ENCODE peak calls at places on chromosomes 1 and 21, in ten cellular contexts. D is osteocyte; C is IMR-90; L is AG10803; Y is stimulated activated CD4-positive, alpha-beta T cell treated with anti-CD3 and anti-CD28 coated beads, TNF-alpha, amount 100 ng/mL, for 48 hours; B is endothelial cell; E is HFFc6; U is GM13977; O is activated CD4-positive, alpha-beta T cell treated with anti-CD3 and anti-CD28 coated beads, Interleukin-2, amount 50 U/mL, for 1 hour; Q is germinal center. P is an unnamed sample.

GRCh38 chr1:905071-905749 is 18.5 kb upstream of the SAMD11 start:
- DNase-seq in O (no peak), Y (no peak), B (no peak), C (no peak), U (peak; percentile 80), E (no peak), Q (peak; percentile 50), L (no peak), D (peak; percentile 88), P (peak; percentile 71)

GRCh38 chr1:10898921-10899320 is 102.5 kb upstream of the CASZ1 start:
- DNase-seq in U (no peak), L (no peak), E (no peak), C (no peak), D (no peak), B (no peak), Y (no peak), Q (no peak), O (no peak), P (no peak)

GRCh38 chr1:231279081-231279480 is 38.1 kb downstream of the GNPAT start:
- DNase-seq in L (no peak), B (no peak), U (no peak), O (no peak), D (no peak), Y (no peak), C (peak; percentile 28), E (no peak), Q (no peak), P (no peak)

GRCh38 chr1:31577515-31578191 is 1.3 kb downstream of the TINAGL1 start:
- DNase-seq in Y (no peak), L (peak; percentile 72), E (peak; percentile 34), Q (no peak), B (no peak), O (no peak), D (peak; percentile 46), C (peak; percentile 52), U (no peak), P (no peak)

GRCh38 chr1:36464605-36465393 is 615 bp upstream of the MRPS15 start:
- DNase-seq in O (no peak), D (no peak), C (peak; percentile 15), L (peak; percentile 22), U (peak; percentile 51), E (no peak), Q (no peak), B (no peak), Y (no peak), P (no peak)

GRCh38 chr1:165595561-165595960 is 35.5 kb upstream of the MGST3 start:
- DNase-seq in D (no peak), E (peak; percentile 8), U (no peak), L (peak; percentile 90), C (peak; percentile 16), B (no peak), Y (no peak), Q (no peak), O (no peak), P (no peak)

GRCh38 chr1:20174937-20175666 is 10.8 kb upstream of the UBXN10 start:
- DNase-seq in C (no peak), L (peak; percentile 20), U (no peak), O (no peak), B (no peak), E (no peak), D (no peak), Q (no peak), Y (no peak), P (no peak)

GRCh38 chr21:40053007-40053406 is 185.8 kb downstream of the PCP4 start:
- DNase-seq in B (no peak), U (no peak), D (no peak), O (no peak), C (no peak), L (peak; percentile 59), Y (no peak), E (no peak), Q (no peak), P (no peak)

GRCh38 chr1:152309955-152310354 is 15.1 kb downstream of the FLG start:
- DNase-seq in B (no peak), D (no peak), E (no peak), Q (no peak), O (no peak), C (no peak), U (no peak), Y (no peak), L (no peak), P (no peak)

GRCh38 chr1:104718752-104719151 is 969.1 kb downstream of the AMY1C start:
- DNase-seq in B (no peak), E (no peak), O (no peak), Y (no peak), C (no peak), Q (no peak), D (no peak), U (no peak), L (no peak), P (no peak)

GRCh38 chr1:182687361-182687760 is 3.0 kb upstream of the RGS8 start:
- DNase-seq in Y (no peak), D (no peak), U (no peak), E (no peak), Q (no peak), B (no peak), C (no peak), O (no peak), L (no peak), P (no peak)

GRCh38 chr1:4002741-4003140 is 102.7 kb upstream of the C1orf174 start:
- DNase-seq in U (no peak), E (no peak), O (no peak), D (no peak), Q (no peak), C (no peak), Y (no peak), L (no peak), B (no peak), P (no peak)

GRCh38 chr1:28240024-28240423 is 4.1 kb downstream of the ATP5IF1 start:
- DNase-seq in L (no peak), U (no peak), D (no peak), Q (no peak), C (no peak), Y (no peak), B (no peak), O (no peak), E (no peak), P (no peak)

GRCh38 chr1:11691928-11692711 is 610 bp downstream of the DRAXIN start:
- DNase-seq in C (no peak), Y (no peak), O (no peak), U (no peak), Q (no peak), E (no peak), L (no peak), D (no peak), B (no peak), P (no peak)

GRCh38 chr1:83822206-83822605 is 176.7 kb downstream of the TTLL7 start:
- DNase-seq in B (no peak), D (no peak), Y (no peak), U (no peak), O (no peak), L (peak; percentile 43), E (peak; percentile 46), Q (no peak), C (no peak), P (no peak)

GRCh38 chr1:23643668-23644554 is 47.7 kb upstream of the RPL11 start:
- DNase-seq in D (no peak), L (no peak), Q (no peak), C (no peak), Y (no peak), E (no peak), B (no peak), O (no peak), U (no peak), P (no peak)

GRCh38 chr21:34276711-34277425 is 86.9 kb upstream of the KCNE2 start:
- DNase-seq in Y (peak; percentile 21), D (no peak), Q (no peak), C (no peak), E (peak; percentile 4), L (peak; percentile 41), B (no peak), U (peak; percentile 13), O (no peak), P (peak; percentile 23)